ENCODE peak calls at places on chromosomes 16 and 17, in seven cellular contexts. R, J, G, I, D, Q and A are unnamed samples.

GRCh38 chr17:49913226-49914095 is 55.5 kb upstream of the DLX4 start:
- DNase-seq in I (no peak), J (no peak), D (no peak), Q (no peak), R (peak), G (no peak), A (no peak)

GRCh38 chr17:46764709-46765401 is 53.6 kb downstream of the WNT3 start:
- DNase-seq in D (peak), Q (no peak), G (no peak), I (no peak), R (peak), J (peak), A (no peak)

GRCh38 chr16:13376174-13376573 is 474.8 kb downstream of the SHISA9 start:
- DNase-seq in D (no peak), J (no peak), R (no peak), I (no peak), Q (no peak), G (no peak), A (no peak)

GRCh38 chr16:81997738-81998137 is 13.5 kb downstream of the SDR42E1 start:
- DNase-seq in I (no peak), D (no peak), R (peak), J (peak), Q (no peak), G (no peak), A (no peak)

GRCh38 chr16:14284930-14285541 is 213.9 kb downstream of the MRTFB start:
- DNase-seq in R (peak), G (peak), Q (peak), I (peak), D (peak), J (peak), A (peak)

GRCh38 chr17:57861737-57862409 is 12.0 kb upstream of the MRPS23 start:
- DNase-seq in R (peak), Q (peak), D (peak), J (peak), G (no peak), I (no peak), A (peak)

GRCh38 chr16:89079434-89079833 is 14.2 kb upstream of the ACSF3 start:
- DNase-seq in R (no peak), J (no peak), G (no peak), Q (no peak), I (no peak), D (no peak), A (no peak)

GRCh38 chr17:49851387-49852291 is 3.8 kb upstream of the TAC4 start:
- DNase-seq in I (peak), D (peak), R (peak), G (peak), Q (peak), J (peak), A (peak)

GRCh38 chr17:7997186-7997585 is 5.2 kb upstream of the GUCY2D start:
- DNase-seq in R (peak), J (peak), I (peak), Q (peak), D (peak), G (peak), A (no peak)

GRCh38 chr16:1333149-1333812 is at the start of gene BAIAP3:
- DNase-seq in Q (no peak), G (peak), I (peak), R (peak), D (peak), J (no peak), A (no peak)

GRCh38 chr17:59425085-59425901 is 93.8 kb downstream of the YPEL2 start:
- DNase-seq in D (no peak), R (peak), G (no peak), J (peak), Q (peak), I (no peak), A (peak)

GRCh38 chr17:7363311-7363710 is 8.4 kb downstream of the TMEM95 start:
- DNase-seq in G (no peak), R (no peak), I (no peak), J (no peak), D (no peak), Q (no peak), A (no peak)

GRCh38 chr16:52563767-52564611 is 17.0 kb upstream of the TOX3 start:
- DNase-seq in I (no peak), D (no peak), J (no peak), R (no peak), Q (no peak), G (no peak), A (no peak)

GRCh38 chr16:47129755-47130435 is 13.8 kb downstream of the NETO2 start:
- DNase-seq in Q (no peak), I (no peak), G (no peak), J (no peak), D (no peak), R (peak), A (no peak)

GRCh38 chr16:85767569-85767968 is 16.7 kb upstream of the C16orf74 start:
- DNase-seq in R (peak), G (no peak), I (no peak), J (peak), Q (no peak), D (no peak), A (no peak)

GRCh38 chr17:42436401-42436800 is 13.3 kb upstream of the CAVIN1 start:
- DNase-seq in Q (peak), R (peak), D (no peak), I (no peak), G (no peak), J (peak), A (peak)

GRCh38 chr16:9908613-9909012 is 273.6 kb downstream of the GRIN2A start:
- DNase-seq in I (no peak), Q (no peak), R (no peak), J (no peak), G (no peak), D (no peak), A (no peak)

GRCh38 chr17:1001640-1002411 is 4.9 kb downstream of the TIMM22 start:
- DNase-seq in R (peak), J (peak), Q (peak), G (no peak), D (no peak), I (no peak), A (peak)

GRCh38 chr16:84888450-84888849 is 68.7 kb downstream of the CRISPLD2 start:
- DNase-seq in J (no peak), G (no peak), R (no peak), Q (no peak), D (no peak), I (no peak), A (no peak)

GRCh38 chr17:8480011-8480976 is 44.6 kb downstream of the NDEL1 start:
- DNase-seq in Q (no peak), R (no peak), I (peak), G (no peak), J (no peak), D (no peak), A (no peak)

GRCh38 chr16:50733468-50733867 is 8.4 kb upstream of the CYLD start:
- DNase-seq in D (no peak), I (no peak), R (no peak), Q (no peak), J (no peak), G (no peak), A (no peak)

GRCh38 chr17:60416368-60416925 is 5.8 kb upstream of the CHCT1 start:
- DNase-seq in R (peak), Q (no peak), G (no peak), J (no peak), D (no peak), I (no peak), A (no peak)

GRCh38 chr17:50817142-50817751 is 18.1 kb upstream of the WFIKKN2 start:
- DNase-seq in R (peak), J (peak), G (peak), Q (peak), I (peak), D (peak), A (peak)

GRCh38 chr17:78103311-78103710 is 25.2 kb downstream of the TMC6 start:
- DNase-seq in I (no peak), Q (no peak), R (no peak), G (no peak), D (no peak), J (no peak), A (no peak)

GRCh38 chr17:30472238-30472890 is 4.8 kb upstream of the GOSR1 start:
- DNase-seq in G (no peak), Q (no peak), D (no peak), J (no peak), R (peak), I (no peak), A (no peak)

GRCh38 chr16:10835281-10835931 is 16.8 kb upstream of the TVP23A start:
- DNase-seq in I (no peak), G (no peak), J (no peak), Q (no peak), D (no peak), R (no peak), A (no peak)

GRCh38 chr16:70156207-70156978 is 17.2 kb upstream of the CLEC18C start:
- DNase-seq in J (no peak), I (no peak), D (no peak), G (no peak), Q (no peak), R (no peak), A (no peak)

GRCh38 chr17:17523714-17524075 is 27.5 kb upstream of the RASD1 start:
- DNase-seq in J (no peak), I (no peak), D (no peak), R (no peak), Q (no peak), G (no peak), A (no peak)

GRCh38 chr17:17520599-17521232 is 24.5 kb upstream of the RASD1 start:
- DNase-seq in R (no peak), D (no peak), I (no peak), G (no peak), J (no peak), Q (no peak), A (no peak)

GRCh38 chr17:17525331-17525730 is 29.1 kb upstream of the RASD1 start:
- DNase-seq in R (no peak), D (no peak), Q (no peak), G (no peak), I (no peak), J (no peak), A (no peak)

GRCh38 chr17:17524091-17524490 is 27.9 kb upstream of the RASD1 start:
- DNase-seq in R (no peak), I (no peak), Q (no peak), J (no peak), G (no peak), D (no peak), A (no peak)

DNA sequence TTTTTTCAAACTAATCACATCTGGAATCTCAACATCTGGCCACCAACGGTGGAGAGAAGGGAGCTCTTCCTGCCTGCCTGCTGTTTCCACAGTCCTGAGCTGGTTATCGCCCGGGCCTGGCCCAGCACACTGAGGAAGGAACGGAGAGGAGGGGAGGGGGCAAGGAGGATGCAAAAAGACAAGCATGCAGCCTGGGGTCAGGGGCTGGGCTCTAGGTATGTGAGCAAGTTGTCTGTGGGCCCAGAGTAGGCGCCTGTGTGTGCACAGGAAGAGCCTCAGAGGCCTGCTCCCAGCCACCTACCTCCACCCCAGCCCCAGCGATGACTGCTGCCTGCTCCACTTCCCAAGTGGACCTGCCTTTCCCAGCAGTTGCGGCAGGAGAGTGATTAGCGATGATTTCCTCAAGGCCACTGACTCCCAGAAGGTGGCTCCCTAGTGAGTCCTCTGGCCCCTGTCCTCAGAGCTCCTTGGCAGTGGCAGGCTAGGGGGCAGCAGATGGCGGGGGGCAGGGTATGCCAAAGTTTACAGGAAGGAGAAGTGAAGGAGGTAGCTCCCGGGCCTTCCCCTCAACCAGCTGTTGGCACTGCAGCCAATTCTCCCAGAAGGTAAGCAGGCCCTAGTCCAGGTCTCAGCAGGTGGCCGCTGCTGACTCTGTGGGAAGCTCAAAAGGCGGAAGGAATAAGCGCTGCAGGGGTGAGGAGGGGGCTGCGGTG is 27.0 kb upstream of the RASD1 start:
- DNase-seq in D (peak), G (peak), J (no peak), Q (no peak), R (no peak), I (peak), A (no peak)
- TF ChIP-seq CTCF in D (peak), G (no peak), J (no peak), Q (no peak), R (no peak), I (no peak), A (no peak)

GRCh38 chr17:38562215-38562569 is 43.6 kb downstream of the SRCIN1 start:
- DNase-seq in I (no peak), J (no peak), Q (no peak), R (no peak), G (no peak), D (no peak), A (no peak)
- TF ChIP-seq CTCF in I (no peak), J (no peak), Q (no peak), R (no peak), G (no peak), D (no peak), A (no peak)

GRCh38 chr17:65278050-65278819 is 141.1 kb downstream of the RGS9 start:
- DNase-seq in R (peak), Q (peak), J (peak), D (peak), I (peak), G (peak), A (no peak)
- TF ChIP-seq CTCF in R (peak), Q (peak), J (peak), D (peak), I (peak), G (peak), A (peak)

GRCh38 chr17:74567397-74567796 is at the start of gene CD300H:
- DNase-seq in I (no peak), G (no peak), R (peak), D (no peak), J (no peak), Q (no peak), A (no peak)

GRCh38 chr17:74565116-74565515 is 2.2 kb downstream of the CD300H start:
- DNase-seq in I (no peak), J (no peak), Q (no peak), R (no peak), G (no peak), D (no peak), A (no peak)

GRCh38 chr17:74568116-74568873 is 986 bp upstream of the CD300H start:
- DNase-seq in J (no peak), Q (no peak), R (peak), D (no peak), I (no peak), G (no peak), A (no peak)

GRCh38 chr17:74569001-74569391 is 1.7 kb upstream of the CD300H start:
- DNase-seq in J (no peak), I (no peak), D (no peak), G (no peak), Q (no peak), R (no peak), A (no peak)

GRCh38 chr17:74566132-74566753 is 1.1 kb downstream of the CD300H start:
- DNase-seq in R (peak), D (peak), I (peak), J (peak), G (peak), Q (no peak), A (peak)
- TF ChIP-seq CTCF in R (peak), D (peak), I (peak), J (no peak), G (peak), Q (peak), A (no peak)

DNA sequence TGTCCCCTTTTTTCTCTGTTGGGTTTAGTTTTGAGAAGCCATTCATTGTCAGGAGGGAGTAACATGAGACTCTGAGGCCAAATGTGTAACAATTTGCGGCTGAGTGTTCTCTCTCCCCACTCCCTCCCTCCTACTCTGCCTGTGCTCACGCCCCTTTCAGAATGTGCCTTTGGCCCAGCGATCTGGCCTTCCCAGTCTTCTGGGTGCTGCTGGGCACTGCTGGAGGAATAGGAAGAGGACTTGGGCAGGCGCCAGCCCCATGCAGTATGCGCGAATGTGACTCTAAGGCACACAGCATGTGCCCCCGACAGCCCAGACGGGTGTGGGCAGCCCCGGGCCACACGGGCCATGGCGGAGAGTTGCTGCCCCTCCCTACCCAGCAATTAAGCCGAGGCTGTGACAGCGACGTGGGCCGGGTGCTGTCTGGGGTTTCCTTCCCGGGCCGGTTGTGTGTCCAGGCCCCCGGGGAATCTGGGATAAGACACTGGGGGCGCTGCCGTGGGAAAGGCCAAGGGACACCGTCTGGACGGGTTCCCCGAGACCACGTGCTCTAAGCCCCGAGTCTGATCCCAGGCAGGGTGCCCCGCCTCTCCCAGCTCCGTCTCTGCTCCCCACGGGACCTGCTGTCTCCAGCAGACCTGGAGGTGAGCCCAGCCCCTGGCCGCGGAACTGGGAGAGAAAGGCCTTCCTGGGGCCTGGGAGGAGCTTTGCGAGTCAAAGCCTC is 92.4 kb downstream of the IRX3 start:
- DNase-seq in D (peak), I (peak), G (peak), R (peak), Q (peak), J (peak), A (peak)
- TF ChIP-seq CTCF in D (no peak), I (peak), G (no peak), R (no peak), Q (no peak), J (no peak), A (no peak)

GRCh38 chr17:10117581-10118001 is 80.8 kb downstream of the GAS7 start:
- DNase-seq in Q (no peak), D (no peak), G (no peak), R (no peak), I (no peak), J (peak), A (no peak)
- TF ChIP-seq CTCF in Q (no peak), D (no peak), G (no peak), R (no peak), I (no peak), J (no peak), A (no peak)

GRCh38 chr17:53150101-53150698 is 672.5 kb upstream of the KIF2B start:
- DNase-seq in R (peak), G (no peak), J (peak), I (no peak), D (no peak), Q (no peak), A (no peak)
- TF ChIP-seq CTCF in R (peak), G (no peak), J (no peak), I (peak), D (no peak), Q (peak), A (no peak)

GRCh38 chr16:73610605-73611177 is 562.8 kb upstream of the ZFHX3 start:
- DNase-seq in I (no peak), G (peak), R (no peak), J (no peak), D (no peak), Q (no peak), A (no peak)
- TF ChIP-seq CTCF in I (no peak), G (no peak), R (no peak), J (no peak), D (no peak), Q (no peak), A (no peak)

GRCh38 chr17:4186244-4186920 is 43.4 kb downstream of the CYB5D2 start:
- DNase-seq in D (no peak), G (no peak), J (no peak), I (no peak), Q (no peak), R (peak), A (no peak)
- TF ChIP-seq CTCF in D (no peak), G (no peak), J (no peak), I (no peak), Q (no peak), R (no peak), A (no peak)